ENCODE peak calls at places on chromosomes 1 and 21, in four cellular contexts. J is H1, S is WTC11, N is DND-41. Z is an unnamed sample.

GRCh38 chr21:38956791-38957571 is 151.3 kb downstream of the ETS2 start:
- DNase-seq in S (no peak), N (no peak), J (no peak), Z (no peak)

GRCh38 chr1:25467193-25467592 is 36.5 kb downstream of the MACO1 start:
- DNase-seq in J (no peak), N (no peak), S (no peak), Z (no peak)

GRCh38 chr21:41729701-41730368 is 37.0 kb downstream of the RIPK4 start:
- DNase-seq in N (no peak), J (no peak), S (no peak), Z (no peak)

GRCh38 chr1:243765676-243766075 is 84.4 kb downstream of the AKT3 start:
- DNase-seq in S (no peak), N (no peak), J (no peak), Z (no peak)

GRCh38 chr1:246039585-246039984 is 467.5 kb downstream of the SMYD3 start:
- DNase-seq in S (no peak), J (no peak), N (no peak), Z (no peak)

GRCh38 chr1:177429234-177429633 is 258.5 kb downstream of the BRINP2 start:
- DNase-seq in S (no peak), N (no peak), J (no peak), Z (no peak)

GRCh38 chr1:163706915-163707314 is 385.2 kb downstream of the NUF2 start:
- DNase-seq in J (no peak), N (no peak), S (no peak), Z (no peak)

GRCh38 chr1:3459940-3460652 is 5.6 kb downstream of the ARHGEF16 start:
- DNase-seq in J (no peak), N (no peak), S (no peak), Z (no peak)

GRCh38 chr21:35398366-35398982 is 349.4 kb upstream of the RUNX1 start:
- DNase-seq in S (no peak), J (no peak), N (no peak), Z (no peak)

GRCh38 chr1:110258734-110259133 is 48.6 kb downstream of the KCNC4 start:
- DNase-seq in N (no peak), S (no peak), J (no peak), Z (no peak)

GRCh38 chr21:45640001-45640887 is 3.3 kb upstream of the PCBP3 start:
- DNase-seq in J (no peak), S (no peak), N (no peak), Z (no peak)

GRCh38 chr21:45642122-45642813 is 1.3 kb upstream of the PCBP3 start:
- DNase-seq in N (no peak), S (peak), J (no peak), Z (no peak)

GRCh38 chr21:45641480-45642035 is 2.0 kb upstream of the PCBP3 start:
- DNase-seq in J (no peak), S (no peak), N (no peak), Z (no peak)

GRCh38 chr21:45639206-45640000 is 4.1 kb upstream of the PCBP3 start:
- DNase-seq in J (no peak), S (no peak), N (no peak), Z (no peak)

GRCh38 chr21:45640888-45641479 is 2.5 kb upstream of the PCBP3 start:
- DNase-seq in N (no peak), S (peak), J (peak), Z (no peak)
- TF ChIP-seq CTCF in N (no peak), S (no peak), J (peak), Z (no peak)

GRCh38 chr1:186374313-186375151 is 521 bp downstream of the TPR start:
- DNase-seq in J (no peak), S (no peak), N (peak), Z (no peak)
- TF ChIP-seq CTCF in J (no peak), S (no peak), N (no peak), Z (no peak)

GRCh38 chr21:31216206-31216605 is 127.9 kb downstream of the TIAM1 start:
- DNase-seq in N (no peak), S (no peak), J (no peak), Z (no peak)

GRCh38 chr21:31218830-31219608 is 125.0 kb downstream of the TIAM1 start:
- DNase-seq in S (no peak), J (no peak), N (no peak), Z (no peak)

DNA sequence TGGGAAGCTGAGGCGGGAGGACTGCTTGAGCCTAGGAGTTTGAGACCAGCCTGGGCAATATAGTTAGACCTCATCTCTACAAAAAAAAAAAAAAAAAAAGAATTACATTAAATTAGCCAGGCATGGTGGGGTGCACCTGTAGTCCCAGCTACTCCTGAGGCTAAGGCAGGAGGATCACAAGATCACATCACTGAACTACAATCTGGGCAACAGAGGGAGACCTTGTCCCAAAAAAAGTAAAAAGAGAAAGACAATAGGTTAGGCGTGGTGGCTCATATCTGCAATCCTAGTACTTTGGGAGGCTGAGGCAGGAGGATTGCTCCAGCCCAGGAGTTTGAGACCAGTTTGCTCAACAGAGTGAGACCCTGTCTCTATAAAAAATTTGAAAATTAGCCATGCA is 130.3 kb downstream of the TIAM1 start:
- DNase-seq in J (no peak), S (no peak), N (no peak), Z (no peak)
- TF ChIP-seq CTCF in J (no peak), S (no peak), N (peak), Z (no peak)

GRCh38 chr1:235971571-235972315 is 93.1 kb downstream of the NID1 start:
- DNase-seq in N (peak), J (peak), S (peak), Z (peak)
- TF ChIP-seq CTCF in N (peak), J (peak), S (peak), Z (peak)

GRCh38 chr1:222546548-222547259 is 1.2 kb downstream of the HHIPL2 start:
- DNase-seq in N (no peak), S (no peak), J (no peak), Z (no peak)
- TF ChIP-seq CTCF in N (no peak), S (no peak), J (no peak), Z (no peak)

GRCh38 chr21:46080171-46081021 is 17.5 kb upstream of the COL6A2 start:
- DNase-seq in J (no peak), S (no peak), N (no peak), Z (peak)
- TF ChIP-seq CTCF in J (no peak), S (no peak), N (no peak), Z (no peak)

GRCh38 chr1:44747878-44748277 is 8.2 kb downstream of the KIF2C start:
- DNase-seq in S (no peak), N (no peak), J (no peak), Z (no peak)
- TF ChIP-seq CTCF in S (no peak), N (peak), J (peak), Z (no peak)

Z was measured in type B pancreatic cell.